ENCODE peak calls at places on chromosomes 5 and 9, in nine cellular contexts. K is stimulated activated CD8-positive, alpha-beta memory T cell treated with anti-CD3 and anti-CD28 coated beads, Interleukin-4, amount 100 ng/mL, for 4 hours; T is M059J; H is IMR-90; I is fibroblast of mammary gland; Q is activated CD4-positive, CD25-positive, alpha-beta regulatory T cell; V is NCI-H1694 treated with DMSO at 0.1 percent for 48 hours; G is T-helper 9 cell; E is cardiac fibroblast. C is an unnamed sample.
A peak's percentile ranks its signal among the peaks of the same experiment; 100 is the strongest.

GRCh38 chr5:180555168-180555921 is 36.0 kb downstream of the SCGB3A1 start:
- DNase-seq in K (no peak), T (no peak), H (peak; percentile 87), I (peak; percentile 30), Q (no peak), V (no peak), G (no peak), E (peak; percentile 7), C (no peak)

GRCh38 chr9:75133396-75133795 is 45.1 kb downstream of the OSTF1 start:
- DNase-seq in K (no peak), T (no peak), H (no peak), I (no peak), Q (no peak), V (no peak), G (no peak), E (no peak), C (no peak)

GRCh38 chr5:148873690-148874485 is 47.5 kb downstream of the ADRB2 start:
- DNase-seq in K (no peak), T (no peak), H (no peak), I (no peak), Q (no peak), V (no peak), G (no peak), E (no peak), C (no peak)

GRCh38 chr5:129771058-129771838 is 23.4 kb downstream of the MINAR2 start:
- DNase-seq in K (no peak), T (peak; percentile 51), H (peak; percentile 22), I (peak; percentile 64), Q (no peak), V (peak; percentile 21), G (peak; percentile 10), E (peak; percentile 68), C (peak; percentile 26)

GRCh38 chr5:66513130-66513529 is 83.1 kb upstream of the MAST4 start:
- DNase-seq in K (no peak), T (no peak), H (no peak), I (no peak), Q (no peak), V (no peak), G (no peak), E (no peak), C (no peak)

GRCh38 chr5:89187883-89188465 is 305.0 kb upstream of the MEF2C start:
- DNase-seq in K (no peak), T (no peak), H (no peak), I (no peak), Q (no peak), V (no peak), G (no peak), E (no peak), C (no peak)

GRCh38 chr9:126327016-126327749 is 554 bp downstream of the MVB12B start:
- DNase-seq in K (no peak), T (no peak), H (no peak), I (no peak), Q (no peak), V (no peak), G (peak; percentile 9), E (no peak), C (no peak)

GRCh38 chr5:18699681-18700080 is 1065.4 kb downstream of the TAF11L14 start:
- DNase-seq in K (no peak), T (no peak), H (no peak), I (no peak), Q (no peak), V (no peak), G (no peak), E (no peak), C (no peak)

GRCh38 chr5:10634056-10634455 is 70.2 kb downstream of the ANKRD33B start:
- DNase-seq in K (no peak), T (no peak), H (no peak), I (no peak), Q (no peak), V (no peak), G (no peak), E (no peak), C (no peak)

GRCh38 chr5:174145821-174146220 is 100.3 kb downstream of the NSG2 start:
- DNase-seq in K (no peak), T (peak; percentile 19), H (no peak), I (peak; percentile 7), Q (no peak), V (no peak), G (no peak), E (peak; percentile 3), C (no peak)

GRCh38 chr5:88660326-88660946 is 222.5 kb downstream of the MEF2C start:
- DNase-seq in K (no peak), T (peak; percentile 98), H (peak; percentile 13), I (peak; percentile 16), Q (no peak), V (no peak), G (no peak), E (peak; percentile 46), C (no peak)

GRCh38 chr5:177195307-177195952 is 61.9 kb downstream of the NSD1 start:
- DNase-seq in K (no peak), T (no peak), H (peak; percentile 11), I (peak; percentile 49), Q (no peak), V (no peak), G (no peak), E (no peak), C (no peak)

GRCh38 chr5:176425138-176425537 is 8.8 kb upstream of the CLTB start:
- DNase-seq in K (no peak), T (peak; percentile 76), H (peak; percentile 60), I (no peak), Q (no peak), V (no peak), G (no peak), E (no peak), C (no peak)

GRCh38 chr5:171127314-171127713 is 181.7 kb upstream of the TLX3 start:
- DNase-seq in K (no peak), T (no peak), H (peak; percentile 57), I (no peak), Q (no peak), V (no peak), G (no peak), E (peak; percentile 17), C (no peak)

GRCh38 chr9:115395511-115396021 is 277.6 kb upstream of the TNC start:
- DNase-seq in K (no peak), T (peak; percentile 80), H (peak; percentile 43), I (peak; percentile 43), Q (no peak), V (no peak), G (no peak), E (no peak), C (no peak)

GRCh38 chr5:172117977-172118701 is 69.9 kb downstream of the STK10 start:
- DNase-seq in K (no peak), T (no peak), H (no peak), I (no peak), Q (no peak), V (no peak), G (no peak), E (no peak), C (no peak)

GRCh38 chr5:63145167-63145566 is 566.5 kb downstream of the LRRC70 start:
- DNase-seq in K (no peak), T (no peak), H (no peak), I (peak; percentile 63), Q (no peak), V (no peak), G (no peak), E (peak; percentile 41), C (no peak)

GRCh38 chr9:16670791-16671190 is 199.7 kb downstream of the BNC2 start:
- DNase-seq in K (no peak), T (no peak), H (no peak), I (no peak), Q (no peak), V (no peak), G (no peak), E (no peak), C (no peak)

GRCh38 chr5:176682016-176682531 is 34.8 kb downstream of the TSPAN17 start:
- DNase-seq in K (no peak), T (no peak), H (no peak), I (no peak), Q (no peak), V (no peak), G (no peak), E (no peak), C (no peak)

GRCh38 chr5:32027093-32027716 is 146.9 kb downstream of the GOLPH3 start:
- DNase-seq in K (no peak), T (peak; percentile 73), H (no peak), I (peak; percentile 69), Q (no peak), V (no peak), G (no peak), E (peak; percentile 65), C (no peak)

GRCh38 chr5:107636555-107636954 is 34.2 kb downstream of the EFNA5 start:
- DNase-seq in K (no peak), T (no peak), H (no peak), I (no peak), Q (no peak), V (no peak), G (no peak), E (peak; percentile 7), C (no peak)

GRCh38 chr5:157965989-157966388 is 107.0 kb upstream of the CLINT1 start:
- DNase-seq in K (no peak), T (no peak), H (no peak), I (no peak), Q (no peak), V (no peak), G (no peak), E (no peak), C (no peak)

GRCh38 chr9:33350310-33350709 is 52.1 kb downstream of the AQP7 start:
- DNase-seq in K (no peak), T (peak; percentile 94), H (peak; percentile 95), I (peak; percentile 92), Q (no peak), V (no peak), G (no peak), E (peak; percentile 81), C (no peak)

GRCh38 chr5:88884435-88884877 is 1.5 kb upstream of the MEF2C start:
- DNase-seq in K (no peak), T (peak; percentile 48), H (peak; percentile 23), I (peak; percentile 12), Q (no peak), V (no peak), G (no peak), E (peak; percentile 44), C (no peak)

GRCh38 chr9:2635922-2636321 is 14.3 kb downstream of the VLDLR start:
- DNase-seq in K (no peak), T (no peak), H (no peak), I (no peak), Q (no peak), V (no peak), G (no peak), E (no peak), C (no peak)

GRCh38 chr5:86979801-86980510 is 287.7 kb upstream of the RASA1 start:
- DNase-seq in K (no peak), T (peak; percentile 82), H (peak; percentile 71), I (peak; percentile 84), Q (no peak), V (no peak), G (no peak), E (peak; percentile 90), C (no peak)

GRCh38 chr5:7801898-7802614 is 48.9 kb downstream of the CFAP90 start:
- DNase-seq in K (no peak), T (no peak), H (no peak), I (no peak), Q (no peak), V (no peak), G (no peak), E (no peak), C (no peak)

GRCh38 chr5:23389543-23390215 is 117.7 kb upstream of the PRDM9 start:
- DNase-seq in K (no peak), T (no peak), H (no peak), I (no peak), Q (no peak), V (peak; percentile 17), G (no peak), E (no peak), C (no peak)

GRCh38 chr9:32524558-32525461 is 1.2 kb downstream of the RIGI start:
- DNase-seq in K (no peak), T (peak; percentile 41), H (no peak), I (no peak), Q (no peak), V (no peak), G (no peak), E (peak; percentile 47), C (no peak)

GRCh38 chr5:9833871-9834270 is 203.7 kb upstream of the TAS2R1 start:
- DNase-seq in K (no peak), T (no peak), H (no peak), I (no peak), Q (no peak), V (no peak), G (no peak), E (no peak), C (no peak)

GRCh38 chr5:79378510-79379186 is 135.3 kb downstream of the HOMER1 start:
- DNase-seq in K (no peak), T (no peak), H (no peak), I (no peak), Q (no peak), V (no peak), G (no peak), E (no peak), C (no peak)